ENCODE peak calls at places on chromosomes 13 and 19, in four cellular contexts. W, V, Z and J are unnamed samples.
A peak's percentile ranks its signal among the peaks of the same experiment; 100 is the strongest.

GRCh38 chr13:61728468-61728867 is 312.8 kb upstream of the PCDH20 start:
- DNase-seq in Z (no peak), V (no peak), W (no peak), J (no peak)

GRCh38 chr19:1101337-1101698 is 2.5 kb upstream of the GPX4 start:
- DNase-seq in Z (peak; percentile 84), W (no peak), V (no peak), J (no peak)

GRCh38 chr13:114043421-114044053 is 69.7 kb upstream of the C13orf46 start:
- DNase-seq in Z (no peak), V (no peak), W (peak; percentile 95), J (no peak)

GRCh38 chr19:33374406-33374703 is 846 bp downstream of the CEBPG start:
- DNase-seq in Z (no peak), V (no peak), W (peak; percentile 27), J (no peak)

GRCh38 chr19:52227196-52227940 is 37.5 kb downstream of the PPP2R1A start:
- DNase-seq in V (no peak), Z (no peak), W (no peak), J (no peak)

GRCh38 chr13:113552786-113553540 is 31.6 kb upstream of the TFDP1 start:
- DNase-seq in Z (peak; percentile 38), V (no peak), W (no peak), J (no peak)

GRCh38 chr13:113592571-113592970 is 8.0 kb downstream of the TFDP1 start:
- DNase-seq in W (no peak), Z (no peak), V (no peak), J (no peak)

GRCh38 chr13:102195566-102196462 is 206.0 kb downstream of the FGF14 start:
- DNase-seq in Z (no peak), V (no peak), W (peak; percentile 47), J (no peak)

GRCh38 chr19:32735936-32736335 is 16.4 kb downstream of the TDRD12 start:
- DNase-seq in Z (no peak), W (no peak), V (no peak), J (no peak)

GRCh38 chr19:19420570-19421301 is 15.3 kb downstream of the GATAD2A start:
- DNase-seq in V (no peak), Z (no peak), W (no peak), J (no peak)

GRCh38 chr13:112818698-112819045 is 128.8 kb downstream of the ATP11A start:
- DNase-seq in W (no peak), V (no peak), Z (no peak), J (no peak)

GRCh38 chr13:98983182-98983581 is 5.3 kb upstream of the DOCK9 start:
- DNase-seq in W (no peak), Z (no peak), V (no peak), J (no peak)

GRCh38 chr19:29111581-29111980 is 101.4 kb downstream of the UQCRFS1 start:
- DNase-seq in Z (peak; percentile 66), W (no peak), V (no peak), J (no peak)

GRCh38 chr19:36819130-36819630 is 19.0 kb downstream of the ZNF790 start:
- DNase-seq in W (no peak), V (no peak), Z (no peak), J (no peak)

GRCh38 chr13:85373322-85373721 is 425.9 kb downstream of the SLITRK6 start:
- DNase-seq in W (no peak), Z (no peak), V (no peak), J (no peak)

GRCh38 chr13:29578300-29579048 is 17.0 kb downstream of the SLC7A1 start:
- DNase-seq in W (no peak), V (no peak), Z (no peak), J (no peak)

GRCh38 chr19:43457809-43458208 is 7.6 kb downstream of the LYPD3 start:
- DNase-seq in W (no peak), Z (no peak), V (no peak), J (no peak)

GRCh38 chr19:11737964-11738745 is 591 bp downstream of the ZNF823 start:
- DNase-seq in V (peak; percentile 2), Z (peak; percentile 70), W (peak; percentile 12), J (peak; percentile 87)

GRCh38 chr19:56333506-56333905 is 18.9 kb upstream of the ZSCAN5A start:
- DNase-seq in W (peak; percentile 56), V (no peak), Z (no peak), J (no peak)

GRCh38 chr13:43132228-43132627 is 108.8 kb downstream of the DNAJC15 start:
- DNase-seq in V (no peak), Z (no peak), W (peak; percentile 36), J (no peak)

GRCh38 chr13:113140677-113141590 is 17.5 kb upstream of the PROZ start:
- DNase-seq in W (no peak), V (no peak), Z (peak; percentile 58), J (peak; percentile 69)

GRCh38 chr13:106917024-106917491 is 349.1 kb upstream of the ARGLU1 start:
- DNase-seq in V (no peak), Z (no peak), W (no peak), J (no peak)

GRCh38 chr19:33798701-33799111 is 2.0 kb downstream of the KCTD15 start:
- DNase-seq in W (peak; percentile 27), V (no peak), Z (no peak), J (no peak)

GRCh38 chr19:28633223-28634030 is 579.5 kb downstream of the UQCRFS1 start:
- DNase-seq in Z (no peak), W (peak; percentile 1), V (no peak), J (peak; percentile 65)

GRCh38 chr13:30370916-30371521 is 51.3 kb upstream of the UBE2L5 start:
- DNase-seq in W (no peak), V (no peak), Z (no peak), J (no peak)

GRCh38 chr13:72062566-72062965 is 195.6 kb upstream of the DACH1 start:
- DNase-seq in V (no peak), W (no peak), Z (no peak), J (no peak)

GRCh38 chr19:51861870-51862622 is 25.7 kb downstream of the ZNF577 start:
- DNase-seq in V (no peak), Z (no peak), W (no peak), J (no peak)

GRCh38 chr19:4337906-4338440 is 654 bp downstream of the STAP2 start:
- DNase-seq in W (no peak), Z (no peak), V (no peak), J (peak; percentile 78)

GRCh38 chr13:99193152-99193551 is 7.5 kb upstream of the UBAC2 start:
- DNase-seq in Z (no peak), W (no peak), V (no peak), J (no peak)

GRCh38 chr13:106696719-106697118 is 128.8 kb upstream of the ARGLU1 start:
- DNase-seq in V (no peak), W (no peak), Z (no peak), J (no peak)

GRCh38 chr13:48403151-48403631 is 9.7 kb downstream of the LPAR6 start:
- DNase-seq in Z (no peak), W (peak; percentile 18), V (no peak), J (no peak)

GRCh38 chr13:52845334-52845761 is 3.1 kb downstream of the PCDH8 start:
- DNase-seq in Z (no peak), V (no peak), W (no peak), J (no peak)

GRCh38 chr19:5016268-5016667 is 47.4 kb downstream of the KDM4B start:
- DNase-seq in V (no peak), W (no peak), Z (no peak), J (no peak)

GRCh38 chr19:30754162-30754561 is 382.0 kb downstream of the ZNF536 start:
- DNase-seq in Z (no peak), W (no peak), V (no peak), J (no peak)

GRCh38 chr13:110396913-110397379 is 89.9 kb downstream of the COL4A2 start:
- DNase-seq in V (no peak), Z (peak; percentile 98), W (peak; percentile 100), J (no peak)

GRCh38 chr19:2982556-2982955 is 5.2 kb downstream of the TLE6 start:
- DNase-seq in V (no peak), W (no peak), Z (no peak), J (no peak)

GRCh38 chr13:109782823-109783411 is 3.5 kb downstream of the IRS2 start:
- DNase-seq in V (no peak), W (no peak), Z (no peak), J (peak; percentile 57)

GRCh38 chr19:46226438-46226973 is 3.0 kb upstream of the IGFL1 start:
- DNase-seq in Z (no peak), W (no peak), V (no peak), J (no peak)

GRCh38 chr19:31350033-31350692 is 927 bp upstream of the TSHZ3 start:
- DNase-seq in W (no peak), V (no peak), Z (peak; percentile 78), J (peak; percentile 37)

GRCh38 chr19:48372904-48373303 is 8.7 kb downstream of the SYNGR4 start:
- DNase-seq in Z (no peak), V (no peak), W (no peak), J (no peak)

GRCh38 chr19:50357178-50358100 is 8.0 kb downstream of the NAPSA start:
- DNase-seq in V (peak; percentile 77), Z (peak; percentile 87), W (peak; percentile 41), J (peak; percentile 84)

GRCh38 chr19:50361290-50362029 is 4.0 kb downstream of the NAPSA start:
- DNase-seq in V (no peak), Z (no peak), W (no peak), J (peak; percentile 23)

GRCh38 chr19:50362030-50362412 is 3.4 kb downstream of the NAPSA start:
- DNase-seq in Z (no peak), V (no peak), W (no peak), J (no peak)

GRCh38 chr19:50358483-50359431 is 6.7 kb downstream of the NAPSA start:
- DNase-seq in Z (peak; percentile 78), V (peak; percentile 64), W (peak; percentile 20), J (peak; percentile 77)

DNA sequence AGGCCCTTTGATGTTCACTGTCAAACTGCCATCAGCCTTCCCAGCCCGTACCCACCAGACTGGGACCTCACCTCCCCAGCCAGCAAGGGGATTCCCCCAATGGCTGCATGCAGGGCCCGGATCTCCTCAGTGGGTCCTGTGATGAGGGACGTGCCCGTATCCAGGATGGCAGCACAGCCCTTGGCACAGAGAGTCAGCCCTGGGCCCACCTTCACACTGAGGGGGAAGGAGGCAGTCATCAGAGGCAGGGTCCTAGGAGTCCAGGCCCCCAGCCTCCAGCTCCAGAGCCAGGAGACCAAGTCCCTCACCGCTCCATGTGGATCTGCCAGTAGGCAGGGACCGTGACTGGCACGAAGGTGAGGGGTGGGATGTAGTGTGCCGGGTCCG is 6.0 kb downstream of the NAPSA start:
- DNase-seq in V (no peak), Z (no peak), W (no peak), J (peak; percentile 54)
- H3K4me3 ChIP-seq in V (no peak overlapping the region), Z (no peak overlapping the region), W (no peak overlapping the region), J (no peak overlapping the region)

GRCh38 chr19:8366961-8367326 is 3.0 kb downstream of the ANGPTL4 start:
- DNase-seq in W (no peak), V (no peak), Z (no peak), J (no peak)
- H3K4me3 ChIP-seq in W (no peak overlapping the region), V (no peak overlapping the region), Z (no peak overlapping the region), J (no peak overlapping the region)

GRCh38 chr19:49486710-49487276 is 615 bp upstream of the RPL13A start:
- DNase-seq in W (no peak), V (no peak), Z (peak; percentile 75), J (no peak)
- H3K4me3 ChIP-seq in W (no peak overlapping the region), V (no peak overlapping the region), Z (no peak overlapping the region), J (peak overlapping the region; percentile 19)

DNA sequence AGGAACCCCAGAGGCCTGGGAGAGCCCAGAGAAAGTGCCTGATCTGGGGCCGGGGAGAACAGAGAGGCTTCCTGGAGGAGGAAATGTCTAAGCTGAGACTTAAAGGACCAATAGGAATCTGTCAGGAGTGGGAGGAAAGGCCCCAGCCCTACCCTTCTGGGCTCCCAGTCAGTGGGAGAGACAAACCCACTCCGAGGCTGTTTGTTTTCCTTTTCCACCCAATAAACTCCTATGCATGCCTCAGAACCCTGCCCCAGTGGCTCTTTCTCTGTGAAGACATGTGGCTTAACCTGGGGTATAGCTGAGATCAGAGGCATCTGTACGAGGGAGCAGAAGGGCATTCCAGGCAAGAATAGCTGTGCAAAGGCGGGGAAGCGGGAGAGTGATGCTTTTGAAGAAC is 1.9 kb downstream of the MEGF8 start:
- DNase-seq in V (no peak), Z (no peak), W (no peak), J (no peak)
- H3K4me3 ChIP-seq in V (no peak overlapping the region), Z (no peak overlapping the region), W (no peak overlapping the region), J (no peak overlapping the region)